ENCODE peak calls at places on chromosomes 5 and 9, in seven cellular contexts. One of them, this sample, is unnamed.

GRCh38 chr5:60490597-60491166 is 209.3 kb downstream of the DEPDC1B start:
- DNase-seq in GM23248: no peak
- DNase-seq in OCI-LY7: no peak
- DNase-seq in SJSA1: no peak
- DNase-seq in cardiac muscle cell: no peak
- DNase-seq in neuronal stem cell: no peak
- DNase-seq in hepatocyte: no peak
- DNase-seq in this sample: no peak

GRCh38 chr5:139955053-139955605 is 88.0 kb downstream of the NRG2 start:
- DNase-seq in hepatocyte: no peak
- DNase-seq in GM23248: no peak
- DNase-seq in cardiac muscle cell: no peak
- DNase-seq in SJSA1: peak; percentile 31
- DNase-seq in OCI-LY7: no peak
- DNase-seq in neuronal stem cell: no peak
- DNase-seq in this sample: no peak

GRCh38 chr9:133461975-133462374 is 2.2 kb downstream of the CACFD1 start:
- DNase-seq in OCI-LY7: peak; percentile 59
- DNase-seq in cardiac muscle cell: no peak
- DNase-seq in SJSA1: no peak
- DNase-seq in GM23248: no peak
- DNase-seq in hepatocyte: no peak
- DNase-seq in neuronal stem cell: no peak
- DNase-seq in this sample: no peak

GRCh38 chr5:113002423-113002822 is 25.8 kb downstream of the DCP2 start:
- DNase-seq in hepatocyte: no peak
- DNase-seq in OCI-LY7: no peak
- DNase-seq in neuronal stem cell: no peak
- DNase-seq in cardiac muscle cell: no peak
- DNase-seq in SJSA1: no peak
- DNase-seq in GM23248: no peak
- DNase-seq in this sample: no peak

GRCh38 chr9:136551401-136552116 is 5.7 kb upstream of the NOTCH1 start:
- DNase-seq in cardiac muscle cell: no peak
- DNase-seq in neuronal stem cell: no peak
- DNase-seq in GM23248: peak; percentile 89
- DNase-seq in OCI-LY7: peak; percentile 34
- DNase-seq in SJSA1: peak; percentile 82
- DNase-seq in hepatocyte: peak; percentile 84
- DNase-seq in this sample: no peak

GRCh38 chr9:4741365-4742031 is 496 bp upstream of the AK3 start:
- DNase-seq in OCI-LY7: peak; percentile 28
- DNase-seq in hepatocyte: peak; percentile 51
- DNase-seq in GM23248: peak; percentile 35
- DNase-seq in neuronal stem cell: peak; percentile 6
- DNase-seq in cardiac muscle cell: peak; percentile 54
- DNase-seq in SJSA1: no peak
- DNase-seq in this sample: no peak

GRCh38 chr9:89626741-89627265 is 22.0 kb downstream of the GADD45G start:
- DNase-seq in GM23248: no peak
- DNase-seq in OCI-LY7: no peak
- DNase-seq in hepatocyte: no peak
- DNase-seq in cardiac muscle cell: no peak
- DNase-seq in neuronal stem cell: no peak
- DNase-seq in SJSA1: no peak
- DNase-seq in this sample: no peak

GRCh38 chr9:137194909-137195308 is 5.6 kb downstream of the TPRN start:
- DNase-seq in GM23248: no peak
- DNase-seq in SJSA1: no peak
- DNase-seq in cardiac muscle cell: no peak
- DNase-seq in neuronal stem cell: no peak
- DNase-seq in OCI-LY7: no peak
- DNase-seq in hepatocyte: peak; percentile 38
- DNase-seq in this sample: no peak

DNA sequence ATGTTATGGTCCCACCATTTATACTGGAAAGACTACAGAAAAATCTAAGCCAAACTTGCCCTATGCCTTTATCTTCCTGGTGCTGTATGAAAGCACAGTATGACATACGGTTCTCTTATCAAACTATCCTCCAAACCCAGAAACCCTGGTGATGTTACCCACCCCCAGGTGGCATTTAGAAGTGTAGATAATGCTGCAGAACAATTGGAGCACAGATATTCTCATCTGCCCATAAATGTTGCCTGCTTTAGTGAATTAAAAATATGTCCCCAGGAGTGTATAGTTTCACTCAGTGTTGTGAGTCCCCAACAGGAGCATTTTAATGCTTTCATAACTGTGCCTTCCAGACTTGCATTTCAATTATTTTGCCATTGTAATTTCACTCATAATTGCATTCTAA is 50.8 kb downstream of the SV2C start:
- DNase-seq in hepatocyte: no peak
- DNase-seq in GM23248: no peak
- DNase-seq in OCI-LY7: no peak
- DNase-seq in neuronal stem cell: no peak
- DNase-seq in SJSA1: no peak
- DNase-seq in cardiac muscle cell: no peak
- DNase-seq in this sample: no peak
- H3K4me1 ChIP-seq in hepatocyte: no peaks in the 10 kb centered on the region
- H3K4me1 ChIP-seq in GM23248: no peaks in the 10 kb centered on the region
- H3K4me1 ChIP-seq in OCI-LY7: no peaks in the 10 kb centered on the region
- H3K4me1 ChIP-seq in neuronal stem cell: no peaks in the 10 kb centered on the region
- H3K4me1 ChIP-seq in SJSA1: no peaks in the 10 kb centered on the region
- H3K4me1 ChIP-seq in cardiac muscle cell: no peaks in the 10 kb centered on the region
- H3K4me1 ChIP-seq in this sample: no peaks in the 10 kb centered on the region

GRCh38 chr9:125150349-125151245 is 7.3 kb upstream of the SCAI start:
- DNase-seq in SJSA1: no peak
- DNase-seq in OCI-LY7: no peak
- DNase-seq in cardiac muscle cell: no peak
- DNase-seq in GM23248: no peak
- DNase-seq in hepatocyte: no peak
- DNase-seq in neuronal stem cell: no peak
- DNase-seq in this sample: no peak

GRCh38 chr9:125156551-125156950 is 13.2 kb upstream of the SCAI start:
- DNase-seq in OCI-LY7: no peak
- DNase-seq in SJSA1: no peak
- DNase-seq in cardiac muscle cell: no peak
- DNase-seq in GM23248: no peak
- DNase-seq in hepatocyte: no peak
- DNase-seq in neuronal stem cell: no peak
- DNase-seq in this sample: no peak

GRCh38 chr9:125151730-125152129 is 8.4 kb upstream of the SCAI start:
- DNase-seq in hepatocyte: no peak
- DNase-seq in OCI-LY7: no peak
- DNase-seq in GM23248: no peak
- DNase-seq in SJSA1: no peak
- DNase-seq in cardiac muscle cell: no peak
- DNase-seq in neuronal stem cell: no peak
- DNase-seq in this sample: no peak

GRCh38 chr9:125153712-125154367 is 10.5 kb upstream of the SCAI start:
- DNase-seq in SJSA1: no peak
- DNase-seq in GM23248: peak; percentile 40
- DNase-seq in OCI-LY7: no peak
- DNase-seq in hepatocyte: no peak
- DNase-seq in cardiac muscle cell: no peak
- DNase-seq in neuronal stem cell: no peak
- DNase-seq in this sample: no peak
- H3K36me3 ChIP-seq in SJSA1: peaks cover 57% of the 10 kb centered on the region
- H3K36me3 ChIP-seq in GM23248: peaks cover 34% of the 10 kb centered on the region
- H3K36me3 ChIP-seq in OCI-LY7: peaks cover 78% of the 10 kb centered on the region
- H3K36me3 ChIP-seq in hepatocyte: no peaks in the 10 kb centered on the region
- H3K36me3 ChIP-seq in cardiac muscle cell: peaks cover 40% of the 10 kb centered on the region
- H3K36me3 ChIP-seq in neuronal stem cell: peaks cover 78% of the 10 kb centered on the region
- H3K36me3 ChIP-seq in this sample: peaks cover 29% of the 10 kb centered on the region

GRCh38 chr9:75123696-75124095 is 35.4 kb downstream of the OSTF1 start:
- DNase-seq in neuronal stem cell: no peak
- DNase-seq in GM23248: no peak
- DNase-seq in SJSA1: no peak
- DNase-seq in cardiac muscle cell: no peak
- DNase-seq in hepatocyte: no peak
- DNase-seq in OCI-LY7: no peak
- DNase-seq in this sample: no peak
- H3K4me1 ChIP-seq in neuronal stem cell: no peaks in the 10 kb centered on the region
- H3K4me1 ChIP-seq in GM23248: no peaks in the 10 kb centered on the region
- H3K4me1 ChIP-seq in SJSA1: no peaks in the 10 kb centered on the region
- H3K4me1 ChIP-seq in cardiac muscle cell: no peaks in the 10 kb centered on the region
- H3K4me1 ChIP-seq in hepatocyte: no peaks in the 10 kb centered on the region
- H3K4me1 ChIP-seq in OCI-LY7: no peaks in the 10 kb centered on the region
- H3K4me1 ChIP-seq in this sample: no peaks in the 10 kb centered on the region

GRCh38 chr9:121619566-121619965 is 31.9 kb upstream of the DAB2IP start:
- DNase-seq in hepatocyte: no peak
- DNase-seq in cardiac muscle cell: no peak
- DNase-seq in SJSA1: no peak
- DNase-seq in neuronal stem cell: no peak
- DNase-seq in GM23248: no peak
- DNase-seq in OCI-LY7: no peak
- DNase-seq in this sample: no peak
- H3K36me3 ChIP-seq in hepatocyte: no peaks in the 10 kb centered on the region
- H3K36me3 ChIP-seq in cardiac muscle cell: no peaks in the 10 kb centered on the region
- H3K36me3 ChIP-seq in SJSA1: no peaks in the 10 kb centered on the region
- H3K36me3 ChIP-seq in neuronal stem cell: no peaks in the 10 kb centered on the region
- H3K36me3 ChIP-seq in GM23248: no peaks in the 10 kb centered on the region
- H3K36me3 ChIP-seq in OCI-LY7: no peaks in the 10 kb centered on the region
- H3K36me3 ChIP-seq in this sample: no peaks in the 10 kb centered on the region

GRCh38 chr5:124740055-124740454 is 6.4 kb downstream of the ZNF608 start:
- DNase-seq in GM23248: no peak
- DNase-seq in neuronal stem cell: peak; percentile 65
- DNase-seq in hepatocyte: no peak
- DNase-seq in cardiac muscle cell: no peak
- DNase-seq in OCI-LY7: no peak
- DNase-seq in SJSA1: no peak
- DNase-seq in this sample: no peak

GRCh38 chr5:124737651-124738050 is 8.8 kb downstream of the ZNF608 start:
- DNase-seq in SJSA1: no peak
- DNase-seq in hepatocyte: no peak
- DNase-seq in OCI-LY7: no peak
- DNase-seq in cardiac muscle cell: no peak
- DNase-seq in GM23248: no peak
- DNase-seq in neuronal stem cell: no peak
- DNase-seq in this sample: no peak

GRCh38 chr5:124736814-124737186 is 9.6 kb downstream of the ZNF608 start:
- DNase-seq in GM23248: no peak
- DNase-seq in OCI-LY7: no peak
- DNase-seq in cardiac muscle cell: no peak
- DNase-seq in neuronal stem cell: no peak
- DNase-seq in SJSA1: no peak
- DNase-seq in hepatocyte: no peak
- DNase-seq in this sample: no peak

GRCh38 chr5:124740991-124741583 is 5.4 kb downstream of the ZNF608 start:
- DNase-seq in hepatocyte: no peak
- DNase-seq in SJSA1: no peak
- DNase-seq in OCI-LY7: peak; percentile 59
- DNase-seq in cardiac muscle cell: no peak
- DNase-seq in GM23248: peak; percentile 66
- DNase-seq in neuronal stem cell: no peak
- DNase-seq in this sample: no peak

GRCh38 chr5:124738751-124739559 is 7.5 kb downstream of the ZNF608 start:
- DNase-seq in hepatocyte: peak; percentile 63
- DNase-seq in OCI-LY7: peak; percentile 43
- DNase-seq in neuronal stem cell: peak; percentile 72
- DNase-seq in GM23248: no peak
- DNase-seq in SJSA1: no peak
- DNase-seq in cardiac muscle cell: peak; percentile 55
- DNase-seq in this sample: peak; percentile 82
- H3K4me1 ChIP-seq in hepatocyte: peaks cover 77% of the 10 kb centered on the region
- H3K4me1 ChIP-seq in OCI-LY7: peaks cover 79% of the 10 kb centered on the region
- H3K4me1 ChIP-seq in neuronal stem cell: peaks cover 17% of the 10 kb centered on the region
- H3K4me1 ChIP-seq in GM23248: peaks cover 60% of the 10 kb centered on the region
- H3K4me1 ChIP-seq in SJSA1: peaks cover 56% of the 10 kb centered on the region
- H3K4me1 ChIP-seq in cardiac muscle cell: peaks cover 82% of the 10 kb centered on the region
- H3K4me1 ChIP-seq in this sample: peaks cover 45% of the 10 kb centered on the region

GRCh38 chr9:127341152-127341551 is 55.8 kb upstream of the SLC2A8 start:
- DNase-seq in OCI-LY7: no peak
- DNase-seq in GM23248: peak; percentile 6
- DNase-seq in hepatocyte: no peak
- DNase-seq in cardiac muscle cell: no peak
- DNase-seq in SJSA1: no peak
- DNase-seq in neuronal stem cell: no peak
- DNase-seq in this sample: no peak

GRCh38 chr9:127344373-127344995 is 52.5 kb upstream of the SLC2A8 start:
- DNase-seq in cardiac muscle cell: no peak
- DNase-seq in neuronal stem cell: no peak
- DNase-seq in GM23248: peak; percentile 30
- DNase-seq in SJSA1: no peak
- DNase-seq in OCI-LY7: no peak
- DNase-seq in hepatocyte: no peak
- DNase-seq in this sample: no peak

GRCh38 chr9:127336708-127337352 is 60.1 kb upstream of the SLC2A8 start:
- DNase-seq in hepatocyte: peak; percentile 84
- DNase-seq in neuronal stem cell: no peak
- DNase-seq in OCI-LY7: no peak
- DNase-seq in cardiac muscle cell: no peak
- DNase-seq in SJSA1: peak; percentile 90
- DNase-seq in GM23248: peak; percentile 97
- DNase-seq in this sample: peak; percentile 39

GRCh38 chr9:127336086-127336485 is 60.9 kb upstream of the SLC2A8 start:
- DNase-seq in cardiac muscle cell: no peak
- DNase-seq in SJSA1: no peak
- DNase-seq in hepatocyte: no peak
- DNase-seq in OCI-LY7: no peak
- DNase-seq in GM23248: peak; percentile 48
- DNase-seq in neuronal stem cell: no peak
- DNase-seq in this sample: no peak

DNA sequence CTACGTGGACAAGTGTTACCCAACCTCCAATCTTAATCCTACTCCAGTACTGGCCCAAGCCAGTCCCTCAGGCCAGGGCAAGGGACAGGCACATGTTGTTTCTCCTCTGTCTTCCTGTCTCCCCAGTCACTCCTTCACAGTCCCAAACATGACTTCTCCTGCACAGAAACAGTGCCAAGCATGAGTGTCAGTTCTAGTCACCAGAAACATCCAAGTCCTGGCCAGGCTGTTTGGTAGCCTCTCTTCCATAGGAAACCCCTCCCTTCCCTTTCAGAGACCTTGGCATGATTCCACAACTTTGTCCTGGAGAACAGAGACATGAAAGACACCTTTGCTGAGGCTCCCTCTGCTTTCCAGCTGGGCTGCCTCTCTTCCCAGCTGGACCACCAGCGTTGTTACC is 56.2 kb upstream of the SLC2A8 start:
- DNase-seq in cardiac muscle cell: no peak
- DNase-seq in neuronal stem cell: no peak
- DNase-seq in OCI-LY7: no peak
- DNase-seq in SJSA1: peak; percentile 54
- DNase-seq in GM23248: peak; percentile 5
- DNase-seq in hepatocyte: no peak
- DNase-seq in this sample: no peak
- H3K36me3 ChIP-seq in cardiac muscle cell: no peaks in the 10 kb centered on the region
- H3K36me3 ChIP-seq in neuronal stem cell: peaks cover 50% of the 10 kb centered on the region
- H3K36me3 ChIP-seq in OCI-LY7: no peaks in the 10 kb centered on the region
- H3K36me3 ChIP-seq in SJSA1: no peaks in the 10 kb centered on the region
- H3K36me3 ChIP-seq in GM23248: no peaks in the 10 kb centered on the region
- H3K36me3 ChIP-seq in hepatocyte: no peaks in the 10 kb centered on the region
- H3K36me3 ChIP-seq in this sample: peaks cover 61% of the 10 kb centered on the region

This sample was measured in BE2C.